ENCODE peak calls at places on chromosomes 16 and 17, in seven cellular contexts. L, R, Q, G, U, O and N are unnamed samples.

GRCh38 chr16:81752225-81752875 is 26.7 kb upstream of the PLCG2 start:
- DNase-seq in G (no peak), Q (no peak), L (peak), U (no peak), R (peak), O (peak), N (no peak)

GRCh38 chr17:18203308-18203707 is 19.7 kb downstream of the ALKBH5 start:
- DNase-seq in O (no peak), L (no peak), Q (no peak), U (no peak), R (no peak), G (peak), N (no peak)

GRCh38 chr16:49560018-49560830 is 186.6 kb downstream of the C16orf78 start:
- DNase-seq in O (no peak), L (no peak), G (no peak), U (no peak), R (no peak), Q (no peak), N (no peak)

GRCh38 chr17:50052822-50053653 is 2.9 kb upstream of the ITGA3 start:
- DNase-seq in O (no peak), L (peak), R (no peak), G (peak), U (no peak), Q (peak), N (no peak)

GRCh38 chr17:75152971-75153853 is 1.1 kb downstream of the JPT1 start:
- DNase-seq in L (no peak), O (peak), G (peak), R (peak), Q (peak), U (peak), N (no peak)

GRCh38 chr16:28623172-28623711 is 13.4 kb upstream of the SULT1A1 start:
- DNase-seq in R (no peak), O (peak), G (no peak), Q (peak), L (peak), U (no peak), N (no peak)

GRCh38 chr16:15427648-15428239 is 6.6 kb upstream of the BMERB1 start:
- DNase-seq in O (peak), R (peak), L (peak), G (peak), U (peak), Q (peak), N (peak)

GRCh38 chr17:48611681-48612455 is 1.1 kb upstream of the HOXB7 start:
- DNase-seq in R (no peak), L (peak), G (no peak), Q (no peak), U (peak), O (no peak), N (no peak)

GRCh38 chr16:1580256-1580655 is 31.6 kb downstream of the IFT140 start:
- DNase-seq in R (no peak), U (no peak), L (no peak), Q (no peak), G (no peak), O (no peak), N (no peak)

GRCh38 chr16:13957197-13958078 is 37.5 kb downstream of the ERCC4 start:
- DNase-seq in L (peak), R (peak), U (peak), Q (peak), G (peak), O (peak), N (peak)

GRCh38 chr16:58409316-58409973 is 17.2 kb downstream of the GINS3 start:
- DNase-seq in Q (no peak), O (no peak), L (peak), U (no peak), R (peak), G (no peak), N (peak)

DNA sequence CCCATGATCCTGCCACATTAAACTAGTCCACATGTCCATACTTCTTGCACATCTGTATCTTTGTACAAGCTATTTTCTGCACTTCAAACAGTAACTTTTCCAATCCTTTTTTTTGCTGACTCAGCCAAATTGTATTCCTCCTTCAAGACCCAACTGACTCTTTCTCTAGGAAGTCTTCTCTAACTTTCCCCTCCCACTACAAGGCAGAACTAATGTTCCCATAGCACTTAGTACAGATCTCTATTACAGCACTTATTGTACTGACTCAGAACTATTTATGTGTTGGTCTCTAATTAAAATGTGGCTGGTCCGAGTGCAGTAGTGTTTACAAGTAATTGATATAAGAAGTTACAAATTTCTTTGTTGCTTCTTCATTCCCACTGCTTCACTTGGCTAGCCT is 8.2 kb downstream of the FAM222B start:
- DNase-seq in Q (no peak), G (no peak), O (no peak), R (no peak), U (no peak), L (no peak), N (no peak)
- TF ChIP-seq POLR2A in Q (no peak), G (no peak), O (no peak), R (no peak), U (no peak), L (no peak), N (no peak)

DNA sequence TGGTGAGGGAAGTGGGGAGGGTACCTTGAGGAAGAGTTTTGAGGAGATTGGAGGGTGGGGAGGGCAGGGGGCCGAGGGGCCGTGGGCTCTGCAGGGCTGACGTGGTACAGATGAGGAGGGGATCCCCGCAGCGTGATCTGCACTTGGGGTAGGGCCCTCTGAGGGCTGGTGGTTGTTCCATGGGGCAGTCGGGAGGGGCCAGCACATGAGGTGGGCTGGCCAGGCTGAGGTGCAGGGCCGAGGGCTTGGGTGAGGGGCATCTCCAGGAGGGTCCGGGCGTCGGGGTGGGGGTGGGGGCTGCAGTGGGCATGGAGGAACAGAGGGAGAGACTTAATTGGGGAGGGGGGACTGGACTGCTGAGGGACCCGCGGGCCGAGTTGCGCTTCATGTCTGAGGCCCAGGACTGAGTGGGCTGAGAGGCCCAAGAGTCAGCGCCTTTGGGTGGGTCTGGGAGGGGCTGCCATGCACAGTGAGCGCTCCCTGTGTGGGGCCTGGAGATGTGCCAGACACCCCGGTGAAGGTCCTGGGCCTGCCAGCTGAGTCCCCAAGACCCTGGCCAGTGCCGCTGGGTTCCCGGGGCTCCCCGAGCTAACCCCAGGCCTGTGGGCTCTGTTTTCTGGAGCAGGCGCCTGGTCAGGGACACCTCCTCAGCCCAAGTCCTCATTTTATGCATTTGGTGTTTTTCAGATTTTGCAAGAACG is 13.3 kb downstream of the PRSS27 start:
- DNase-seq in Q (no peak), U (no peak), G (no peak), O (no peak), L (no peak), R (no peak), N (no peak)
- TF ChIP-seq POLR2A in Q (no peak), U (no peak), G (no peak), O (no peak), L (no peak), R (no peak), N (no peak)

GRCh38 chr16:66918803-66919568 is at the start of gene CDH16:
- DNase-seq in G (no peak), R (no peak), O (no peak), U (no peak), L (no peak), Q (no peak), N (no peak)
- TF ChIP-seq POLR2A in G (no peak), R (no peak), O (no peak), U (no peak), L (no peak), Q (no peak), N (no peak)

DNA sequence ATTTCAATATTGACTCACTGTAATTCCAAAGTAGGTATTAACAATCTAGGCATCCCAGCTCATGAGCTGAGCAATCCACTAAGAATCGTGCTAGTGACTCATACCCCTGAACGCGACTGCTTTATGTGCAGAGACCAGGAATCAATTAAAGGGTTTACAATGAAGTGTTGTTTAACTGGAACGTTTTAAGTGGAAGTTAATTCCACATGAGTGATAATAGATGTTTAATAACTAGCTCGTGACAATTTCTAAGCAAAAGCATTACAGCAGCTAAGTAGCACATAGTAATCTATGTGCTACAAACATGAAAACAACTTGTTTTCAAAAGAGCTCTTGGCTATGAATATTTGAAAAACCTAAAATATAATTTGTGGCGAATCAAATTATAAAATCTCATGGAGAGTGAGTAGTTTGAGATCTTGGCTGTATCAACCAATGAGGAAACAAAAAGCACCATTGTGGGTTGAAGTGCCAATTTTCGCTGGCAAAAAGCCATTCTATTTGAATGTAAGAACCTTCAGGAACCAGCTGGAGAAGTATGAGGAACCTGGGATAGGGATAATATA is 9.4 kb downstream of the GJC1 start:
- DNase-seq in U (peak), G (peak), Q (no peak), R (peak), O (no peak), L (no peak), N (peak)
- TF ChIP-seq POLR2A in U (no peak), G (no peak), Q (no peak), R (no peak), O (no peak), L (no peak), N (no peak)

GRCh38 chr17:2120550-2121335 is 65.8 kb downstream of the HIC1 start:
- DNase-seq in U (no peak), O (no peak), L (peak), Q (no peak), G (no peak), R (no peak), N (no peak)

GRCh38 chr17:2123467-2124251 is 68.8 kb downstream of the HIC1 start:
- DNase-seq in Q (no peak), U (no peak), R (no peak), O (no peak), G (no peak), L (peak), N (no peak)

GRCh38 chr17:2125013-2125535 is 70.2 kb downstream of the HIC1 start:
- DNase-seq in U (no peak), R (no peak), O (no peak), L (no peak), G (no peak), Q (no peak), N (no peak)

GRCh38 chr17:2124391-2124790 is 69.5 kb downstream of the HIC1 start:
- DNase-seq in G (no peak), R (no peak), U (no peak), O (no peak), Q (no peak), L (peak), N (no peak)

GRCh38 chr17:2122641-2123302 is 67.9 kb downstream of the HIC1 start:
- DNase-seq in L (peak), U (no peak), R (peak), G (no peak), Q (peak), O (no peak), N (no peak)
- TF ChIP-seq POLR2A in L (no peak), U (no peak), R (no peak), G (no peak), Q (no peak), O (no peak), N (no peak)

DNA sequence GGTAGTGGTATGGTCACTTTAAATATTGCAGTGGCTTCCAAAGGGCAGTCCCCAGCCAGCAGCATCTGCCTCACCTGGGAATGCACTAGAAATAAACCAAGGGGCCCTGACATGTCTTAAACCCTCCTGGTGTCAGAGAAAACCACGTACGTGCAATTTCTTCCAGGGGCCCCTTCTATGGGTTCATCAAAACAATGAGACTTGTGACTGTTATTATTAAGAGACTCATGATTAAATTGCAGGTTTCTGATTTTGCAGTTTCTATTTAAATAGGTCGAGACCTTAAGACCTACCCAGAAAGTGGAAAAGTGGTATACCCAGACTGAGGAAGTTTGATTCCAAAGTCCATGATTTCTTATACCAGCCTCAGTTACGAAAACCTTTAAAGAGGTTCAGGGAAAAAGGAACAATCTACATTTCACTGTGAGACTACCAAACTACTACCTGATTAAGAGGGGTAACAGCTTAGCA is 746 bp upstream of the POLG2 start:
- DNase-seq in R (no peak), L (no peak), Q (no peak), U (no peak), O (no peak), G (no peak), N (no peak)
- TF ChIP-seq POLR2A in R (no peak), L (no peak), Q (no peak), U (no peak), O (no peak), G (no peak), N (no peak)